ENCODE peak calls at places on chromosomes 6 and 20, in nine cellular contexts. N, I, T, J, B, U, D, R and H are unnamed samples.

GRCh38 chr6:168155193-168155592 is 76.2 kb upstream of the FRMD1 start:
- DNase-seq in J (peak), D (peak), T (no peak), B (no peak), N (no peak), I (no peak), R (no peak), U (peak), H (no peak)

GRCh38 chr6:107555449-107555848 is 65.5 kb downstream of the SOBP start:
- DNase-seq in R (no peak), I (no peak), N (no peak), U (no peak), D (no peak), T (no peak), J (no peak), B (no peak), H (no peak)

GRCh38 chr6:95230071-95230740 is 347.1 kb upstream of the MANEA start:
- DNase-seq in R (no peak), B (no peak), D (peak), U (no peak), J (peak), I (no peak), N (no peak), T (no peak), H (no peak)

GRCh38 chr6:33911488-33911887 is 107.7 kb upstream of the MLN start:
- DNase-seq in R (no peak), N (no peak), U (no peak), D (no peak), B (no peak), T (no peak), I (no peak), J (no peak), H (no peak)

GRCh38 chr6:132198896-132199295 is 202.4 kb downstream of the MOXD1 start:
- DNase-seq in R (peak), I (no peak), N (no peak), D (no peak), T (no peak), J (peak), B (no peak), U (no peak), H (no peak)

GRCh38 chr20:63736893-63737689 is 627 bp downstream of the LIME1 start:
- DNase-seq in D (no peak), U (no peak), N (peak), T (no peak), I (peak), R (no peak), J (no peak), B (no peak), H (peak)

GRCh38 chr6:109087661-109088264 is 6.9 kb downstream of the SESN1 start:
- DNase-seq in N (no peak), J (no peak), R (no peak), I (no peak), D (no peak), B (peak), U (no peak), T (no peak), H (no peak)

GRCh38 chr6:169960891-169961611 is 209.6 kb downstream of the ERMARD start:
- DNase-seq in U (no peak), N (no peak), R (no peak), D (no peak), B (no peak), I (no peak), T (no peak), J (no peak), H (no peak)

GRCh38 chr6:101666256-101666655 is 272.7 kb downstream of the GRIK2 start:
- DNase-seq in D (no peak), R (peak), I (no peak), J (peak), T (no peak), N (no peak), B (no peak), U (no peak), H (no peak)

GRCh38 chr20:17437251-17437650 is 93.9 kb downstream of the BFSP1 start:
- DNase-seq in J (no peak), B (no peak), T (no peak), U (no peak), R (no peak), D (no peak), I (no peak), N (no peak), H (no peak)

GRCh38 chr6:293185-294174 is 1.2 kb downstream of the DUSP22 start:
- DNase-seq in U (no peak), B (peak), I (no peak), T (peak), R (no peak), D (peak), J (peak), N (peak), H (no peak)

GRCh38 chr6:139886396-139886795 is 511.9 kb upstream of the CITED2 start:
- DNase-seq in R (no peak), I (no peak), N (no peak), T (no peak), B (no peak), J (no peak), D (no peak), U (no peak), H (no peak)

GRCh38 chr6:24146871-24147270 is 20.9 kb downstream of the NRSN1 start:
- DNase-seq in T (no peak), R (no peak), J (no peak), B (no peak), D (no peak), U (no peak), N (no peak), I (no peak), H (no peak)
- H3K4me3 ChIP-seq in T (no peak), R (no peak), J (no peak), B (no peak), D (no peak), U (no peak), N (no peak), I (no peak), H (no peak)

GRCh38 chr6:105993769-105994521 is 92.2 kb upstream of the PRDM1 start:
- DNase-seq in I (peak), N (no peak), R (no peak), D (peak), T (no peak), U (no peak), B (peak), J (peak), H (peak)

GRCh38 chr6:105992315-105992961 is 93.7 kb upstream of the PRDM1 start:
- DNase-seq in U (peak), J (peak), D (peak), I (peak), R (no peak), T (peak), B (peak), N (peak), H (peak)

GRCh38 chr6:105994522-105995402 is 91.4 kb upstream of the PRDM1 start:
- DNase-seq in N (peak), T (peak), B (peak), U (peak), I (peak), J (peak), R (no peak), D (peak), H (peak)

GRCh38 chr6:105991561-105992314 is 94.4 kb upstream of the PRDM1 start:
- DNase-seq in B (no peak), N (peak), R (no peak), I (no peak), J (no peak), U (peak), D (no peak), T (no peak), H (no peak)

DNA sequence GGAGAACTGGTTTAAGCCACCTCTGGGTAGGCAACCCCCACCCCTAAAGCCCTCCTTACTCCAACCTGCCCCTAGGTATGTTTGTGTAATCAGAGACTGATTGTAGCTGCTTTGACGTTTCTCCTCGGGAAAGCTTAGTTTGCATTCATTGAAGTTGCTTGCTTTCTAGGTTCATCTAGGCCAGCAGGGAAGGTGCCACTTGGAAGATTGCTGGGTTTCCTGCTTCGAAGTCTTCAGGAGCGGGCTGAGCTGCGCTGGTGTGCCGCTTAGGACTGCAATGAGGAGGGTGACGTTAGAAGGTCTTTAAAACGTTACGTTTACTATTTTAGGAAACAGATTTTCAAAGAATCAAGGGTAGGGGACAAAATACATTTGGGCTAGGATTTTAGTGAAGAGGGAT is 92.8 kb upstream of the PRDM1 start:
- DNase-seq in U (no peak), I (no peak), N (no peak), B (no peak), R (no peak), D (peak), J (peak), T (no peak), H (peak)
- H3K4me3 ChIP-seq in U (no peak), I (no peak), N (no peak), B (no peak), R (peak), D (peak), J (peak), T (no peak), H (peak)

DNA sequence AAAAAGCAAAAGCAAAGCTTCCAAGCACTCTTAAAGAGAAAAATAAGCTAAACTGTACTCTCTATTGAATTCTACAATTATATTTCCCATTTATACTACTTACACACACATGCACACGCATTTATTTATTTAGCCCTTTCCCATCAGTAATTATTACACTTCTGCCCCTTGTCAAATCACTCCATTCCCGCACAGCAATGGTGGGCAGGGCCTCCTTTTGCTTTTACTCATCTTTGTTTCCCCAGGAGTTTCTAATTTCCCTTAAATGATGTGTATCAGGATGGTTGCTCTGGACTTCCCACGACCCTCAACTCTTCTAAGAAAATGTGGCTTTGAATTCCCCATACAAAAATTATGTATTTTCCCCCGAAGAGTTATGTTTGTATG is 19.9 kb downstream of the PXT1 start:
- DNase-seq in U (no peak), I (no peak), J (no peak), B (no peak), R (no peak), T (no peak), N (no peak), D (no peak), H (no peak)
- H3K4me3 ChIP-seq in U (peak), I (peak), J (peak), B (peak), R (peak), T (peak), N (peak), D (peak), H (peak)

GRCh38 chr6:106084973-106085686 is 1.0 kb upstream of the PRDM1 start:
- DNase-seq in U (no peak), R (no peak), B (no peak), T (no peak), D (peak), I (no peak), N (no peak), J (peak), H (no peak)

GRCh38 chr6:106085984-106086832 is at the start of gene PRDM1:
- DNase-seq in I (peak), U (peak), D (peak), T (peak), N (peak), B (peak), J (peak), R (no peak), H (peak)

GRCh38 chr6:106089981-106090380 is 3.8 kb downstream of the PRDM1 start:
- DNase-seq in N (peak), B (no peak), I (no peak), D (peak), J (peak), T (no peak), U (no peak), R (no peak), H (no peak)

GRCh38 chr6:106085687-106085983 is 501 bp upstream of the PRDM1 start:
- DNase-seq in B (no peak), D (no peak), U (no peak), N (no peak), T (no peak), J (peak), R (no peak), I (no peak), H (no peak)

DNA sequence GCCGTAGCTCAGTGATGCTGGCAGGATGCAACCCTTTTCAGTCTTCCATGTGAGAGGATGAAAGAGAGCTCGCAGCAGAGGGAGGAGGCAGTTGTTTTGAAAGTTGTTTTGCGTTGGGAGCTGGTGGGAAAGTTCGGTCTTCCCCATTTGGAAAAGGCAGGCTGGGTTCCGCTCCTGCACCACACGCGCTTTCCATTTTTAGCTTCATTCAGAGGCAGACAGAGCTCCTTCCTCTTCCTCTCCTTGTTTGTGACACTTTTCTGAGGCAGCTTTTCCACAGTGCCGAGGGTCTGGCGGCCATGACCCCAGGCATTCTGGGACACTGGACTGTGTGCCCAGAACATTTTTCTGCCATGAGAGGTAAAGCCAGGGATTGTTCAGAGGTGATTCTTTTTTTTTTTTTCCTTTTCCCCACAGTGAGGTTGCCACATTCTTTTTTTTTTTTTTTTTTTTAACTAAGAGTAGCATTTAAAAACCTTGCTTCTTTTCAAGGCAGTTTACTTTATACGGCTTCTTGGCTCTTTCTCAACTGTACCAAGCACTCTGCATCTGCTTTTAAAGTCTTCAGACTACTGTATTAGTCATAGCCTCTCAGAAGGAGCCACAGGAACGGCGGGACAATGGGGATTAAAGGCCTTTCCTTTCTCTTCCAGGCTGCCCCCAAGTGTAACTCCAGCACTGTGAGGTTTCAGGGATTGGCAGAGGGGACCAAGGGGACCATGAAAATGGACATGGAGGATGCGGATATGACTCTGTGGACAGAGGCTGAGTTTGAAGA is 1.6 kb downstream of the PRDM1 start:
- DNase-seq in I (no peak), T (no peak), R (no peak), N (no peak), D (peak), J (peak), U (no peak), B (peak), H (no peak)
- H3K4me3 ChIP-seq in I (peak), T (peak), R (peak), N (peak), D (peak), J (peak), U (peak), B (peak), H (peak)

GRCh38 chr20:2259731-2260130 is 36.1 kb upstream of the TGM3 start:
- DNase-seq in U (no peak), T (no peak), D (no peak), R (no peak), B (no peak), I (no peak), J (no peak), N (no peak), H (no peak)

GRCh38 chr20:2252419-2253060 is 43.3 kb upstream of the TGM3 start:
- DNase-seq in T (no peak), D (no peak), B (no peak), I (no peak), N (no peak), U (no peak), J (no peak), R (no peak), H (no peak)

GRCh38 chr20:2254333-2254732 is 41.5 kb upstream of the TGM3 start:
- DNase-seq in D (no peak), I (no peak), R (no peak), J (no peak), N (no peak), T (no peak), B (no peak), U (no peak), H (no peak)

GRCh38 chr20:2260250-2260649 is 35.6 kb upstream of the TGM3 start:
- DNase-seq in B (no peak), N (no peak), J (no peak), R (no peak), I (no peak), D (no peak), U (no peak), T (no peak), H (no peak)

DNA sequence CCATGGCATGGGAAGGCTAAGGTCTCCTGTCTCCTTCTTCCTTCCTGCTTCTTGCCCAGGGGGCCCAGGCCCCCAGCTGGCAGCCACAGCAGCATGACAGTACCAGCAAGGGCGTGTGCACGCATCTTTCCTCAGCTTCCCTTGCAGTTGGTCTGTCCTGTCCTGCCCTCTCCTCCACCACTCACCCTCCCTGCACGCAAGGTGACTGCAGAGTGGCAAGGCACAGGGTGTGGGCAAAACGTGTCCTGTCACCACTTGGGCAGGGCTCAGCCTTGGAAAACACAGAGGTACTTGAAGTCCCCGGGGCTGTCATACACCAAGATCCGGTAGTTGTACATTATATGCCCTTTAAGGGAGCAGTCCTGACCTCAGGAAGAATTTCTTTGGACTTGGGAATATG is 39.7 kb upstream of the TGM3 start:
- DNase-seq in T (no peak), J (no peak), N (no peak), B (no peak), U (no peak), R (no peak), I (no peak), D (no peak), H (no peak)
- H3K4me3 ChIP-seq in T (no peak), J (no peak), N (no peak), B (no peak), U (no peak), R (no peak), I (no peak), D (no peak), H (no peak)

DNA sequence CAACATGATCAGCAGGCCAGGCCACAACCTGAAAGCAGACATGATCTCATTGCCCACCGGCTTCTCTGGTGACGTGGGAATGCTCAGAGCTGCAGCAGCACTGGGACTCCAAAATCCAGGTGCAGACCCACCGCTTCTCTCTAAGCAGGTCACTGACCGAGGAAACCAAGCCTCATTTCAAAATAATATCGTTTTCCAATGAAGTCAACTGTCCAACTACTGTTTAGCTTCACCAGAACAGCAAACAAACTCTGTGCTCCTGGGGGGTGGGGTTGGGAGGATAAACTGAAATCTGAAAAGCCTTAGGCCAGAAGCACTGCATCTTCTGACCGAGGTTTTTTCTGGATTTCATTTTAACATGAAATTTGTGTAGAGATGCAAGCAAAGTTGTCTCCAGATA is at the start of gene GPLD1:
- DNase-seq in J (no peak), T (no peak), B (no peak), U (no peak), N (no peak), R (no peak), D (no peak), I (no peak), H (no peak)
- H3K4me3 ChIP-seq in J (no peak), T (no peak), B (no peak), U (no peak), N (no peak), R (no peak), D (no peak), I (no peak), H (no peak)

GRCh38 chr6:161199845-161200244 is 74.0 kb downstream of the AGPAT4 start:
- DNase-seq in R (no peak), D (no peak), U (no peak), B (no peak), I (no peak), J (no peak), T (no peak), N (no peak), H (no peak)

GRCh38 chr6:161200610-161201201 is 73.2 kb downstream of the AGPAT4 start:
- DNase-seq in J (no peak), R (no peak), N (no peak), T (no peak), I (no peak), U (no peak), B (no peak), D (no peak), H (no peak)

GRCh38 chr6:161210857-161211256 is 63.0 kb downstream of the AGPAT4 start:
- DNase-seq in I (no peak), J (no peak), U (no peak), B (no peak), D (no peak), T (no peak), R (no peak), N (no peak), H (no peak)

GRCh38 chr6:161204866-161205557 is 68.8 kb downstream of the AGPAT4 start:
- DNase-seq in D (no peak), I (no peak), B (no peak), T (no peak), J (no peak), N (no peak), U (no peak), R (no peak), H (no peak)
- H3K4me3 ChIP-seq in D (no peak), I (no peak), B (no peak), T (no peak), J (no peak), N (no peak), U (no peak), R (no peak), H (no peak)

GRCh38 chr6:27494987-27495385 is 22.1 kb upstream of the ZNF184 start:
- DNase-seq in N (no peak), J (no peak), R (no peak), D (no peak), I (no peak), T (no peak), B (no peak), U (no peak), H (no peak)
- H3K4me3 ChIP-seq in N (no peak), J (peak), R (peak), D (peak), I (peak), T (peak), B (peak), U (peak), H (no peak)